ENCODE peak calls at places on chromosomes 4 and X, in five cellular contexts. One of them, this sample, is unnamed.

GRCh38 chr4:85979276-85979675 is 380.6 kb downstream of the MAPK10 start:
- DNase-seq in trophoblast cell: no peak
- DNase-seq in H9: no peak
- DNase-seq in mesenchymal stem cell: no peak
- DNase-seq in H1: no peak
- DNase-seq in this sample: no peak

GRCh38 chr4:48472794-48473193 is 10.3 kb upstream of the SLC10A4 start:
- DNase-seq in trophoblast cell: no peak
- DNase-seq in mesenchymal stem cell: no peak
- DNase-seq in H9: no peak
- DNase-seq in H1: no peak
- DNase-seq in this sample: no peak

GRCh38 chr4:158914178-158914577 is 145.4 kb downstream of the FNIP2 start:
- DNase-seq in mesenchymal stem cell: peak; percentile 60
- DNase-seq in H1: no peak
- DNase-seq in trophoblast cell: peak; percentile 78
- DNase-seq in H9: no peak
- DNase-seq in this sample: no peak

GRCh38 chr4:141807073-141807472 is 170.7 kb downstream of the IL15 start:
- DNase-seq in trophoblast cell: no peak
- DNase-seq in H9: no peak
- DNase-seq in H1: no peak
- DNase-seq in mesenchymal stem cell: peak; percentile 18
- DNase-seq in this sample: no peak

GRCh38 chr4:28010543-28011235 is 1150.0 kb downstream of the STIM2 start:
- DNase-seq in H9: no peak
- DNase-seq in trophoblast cell: peak; percentile 4
- DNase-seq in mesenchymal stem cell: no peak
- DNase-seq in H1: no peak
- DNase-seq in this sample: no peak

GRCh38 chr4:47669946-47670345 is 167.9 kb downstream of the CORIN start:
- DNase-seq in trophoblast cell: no peak
- DNase-seq in mesenchymal stem cell: no peak
- DNase-seq in H1: no peak
- DNase-seq in H9: no peak
- DNase-seq in this sample: no peak

GRCh38 chr4:92307886-92308285 is 4.1 kb downstream of the GRID2 start:
- DNase-seq in H1: no peak
- DNase-seq in mesenchymal stem cell: no peak
- DNase-seq in trophoblast cell: no peak
- DNase-seq in H9: no peak
- DNase-seq in this sample: no peak

GRCh38 chrX:106415276-106415895 is 196.4 kb upstream of the RADX start:
- DNase-seq in H9: no peak
- DNase-seq in H1: no peak
- DNase-seq in trophoblast cell: peak; percentile 56
- DNase-seq in mesenchymal stem cell: peak; percentile 3
- DNase-seq in this sample: peak; percentile 14

GRCh38 chr4:1329408-1330371 is 17.3 kb upstream of the UVSSA start:
- DNase-seq in H1: no peak
- DNase-seq in H9: no peak
- DNase-seq in trophoblast cell: peak; percentile 98
- DNase-seq in mesenchymal stem cell: no peak
- DNase-seq in this sample: no peak

GRCh38 chr4:80412322-80412721 is 76.8 kb downstream of the CFAP299 start:
- DNase-seq in mesenchymal stem cell: no peak
- DNase-seq in trophoblast cell: no peak
- DNase-seq in H1: no peak
- DNase-seq in H9: no peak
- DNase-seq in this sample: no peak

GRCh38 chrX:35590210-35590609 is 207.9 kb upstream of the MAGEB16 start:
- DNase-seq in mesenchymal stem cell: no peak
- DNase-seq in H9: no peak
- DNase-seq in H1: no peak
- DNase-seq in trophoblast cell: no peak
- DNase-seq in this sample: no peak

GRCh38 chrX:111543212-111543762 is 31.8 kb downstream of the SERTM2 start:
- DNase-seq in trophoblast cell: no peak
- DNase-seq in H1: no peak
- DNase-seq in mesenchymal stem cell: no peak
- DNase-seq in H9: peak; percentile 46
- DNase-seq in this sample: no peak

GRCh38 chrX:148448686-148449085 is 51.7 kb upstream of the AFF2 start:
- DNase-seq in mesenchymal stem cell: no peak
- DNase-seq in H1: no peak
- DNase-seq in H9: no peak
- DNase-seq in trophoblast cell: no peak
- DNase-seq in this sample: no peak

GRCh38 chr4:44760142-44760898 is 34.0 kb upstream of the GNPDA2 start:
- DNase-seq in mesenchymal stem cell: peak; percentile 62
- DNase-seq in H1: no peak
- DNase-seq in trophoblast cell: peak; percentile 76
- DNase-seq in H9: no peak
- DNase-seq in this sample: peak; percentile 38

GRCh38 chr4:182855877-182856276 is 61.3 kb downstream of the DCTD start:
- DNase-seq in trophoblast cell: no peak
- DNase-seq in H9: no peak
- DNase-seq in H1: no peak
- DNase-seq in mesenchymal stem cell: no peak
- DNase-seq in this sample: no peak

GRCh38 chrX:68500105-68500504 is 1.3 kb downstream of the YIPF6 start:
- DNase-seq in H9: no peak
- DNase-seq in H1: no peak
- DNase-seq in mesenchymal stem cell: no peak
- DNase-seq in trophoblast cell: no peak
- DNase-seq in this sample: no peak

GRCh38 chr4:64781737-64782326 is 372.6 kb upstream of the TECRL start:
- DNase-seq in H9: no peak
- DNase-seq in trophoblast cell: peak; percentile 37
- DNase-seq in H1: no peak
- DNase-seq in mesenchymal stem cell: peak; percentile 42
- DNase-seq in this sample: peak; percentile 30

GRCh38 chrX:22134681-22135080 is 102.6 kb downstream of the PHEX start:
- DNase-seq in H9: no peak
- DNase-seq in mesenchymal stem cell: peak; percentile 72
- DNase-seq in trophoblast cell: peak; percentile 97
- DNase-seq in H1: no peak
- DNase-seq in this sample: no peak

GRCh38 chrX:15908891-15909290 is 54.3 kb upstream of the AP1S2 start:
- DNase-seq in mesenchymal stem cell: no peak
- DNase-seq in H9: no peak
- DNase-seq in H1: no peak
- DNase-seq in trophoblast cell: no peak
- DNase-seq in this sample: no peak

GRCh38 chr4:170090667-170091052 is 904 bp upstream of the AADAT start:
- DNase-seq in H9: no peak
- DNase-seq in trophoblast cell: no peak
- DNase-seq in H1: no peak
- DNase-seq in mesenchymal stem cell: peak; percentile 26
- DNase-seq in this sample: no peak

GRCh38 chr4:100895572-100896197 is 377.9 kb upstream of the EMCN start:
- DNase-seq in H9: no peak
- DNase-seq in mesenchymal stem cell: peak; percentile 18
- DNase-seq in trophoblast cell: no peak
- DNase-seq in H1: no peak
- DNase-seq in this sample: no peak

GRCh38 chr4:24594887-24595286 is 10.5 kb upstream of the DHX15 start:
- DNase-seq in trophoblast cell: peak; percentile 22
- DNase-seq in H1: no peak
- DNase-seq in mesenchymal stem cell: no peak
- DNase-seq in H9: no peak
- DNase-seq in this sample: no peak

GRCh38 chr4:135240796-135241195 is 1039.2 kb upstream of the PABPC4L start:
- DNase-seq in mesenchymal stem cell: no peak
- DNase-seq in trophoblast cell: peak; percentile 12
- DNase-seq in H9: no peak
- DNase-seq in H1: no peak
- DNase-seq in this sample: no peak

GRCh38 chr4:110361921-110362320 is 114.0 kb upstream of the ENPEP start:
- DNase-seq in trophoblast cell: no peak
- DNase-seq in mesenchymal stem cell: peak; percentile 88
- DNase-seq in H9: no peak
- DNase-seq in H1: no peak
- DNase-seq in this sample: no peak

GRCh38 chr4:175071123-175071522 is 153.0 kb downstream of the ADAM29 start:
- DNase-seq in trophoblast cell: peak; percentile 52
- DNase-seq in H1: no peak
- DNase-seq in mesenchymal stem cell: no peak
- DNase-seq in H9: no peak
- DNase-seq in this sample: no peak

GRCh38 chr4:71941001-71941400 is 90.8 kb upstream of the NPFFR2 start:
- DNase-seq in H1: no peak
- DNase-seq in H9: peak; percentile 55
- DNase-seq in mesenchymal stem cell: peak; percentile 7
- DNase-seq in trophoblast cell: peak; percentile 57
- DNase-seq in this sample: no peak

GRCh38 chr4:23091674-23092073 is 398.9 kb downstream of the GBA3 start:
- DNase-seq in H9: no peak
- DNase-seq in trophoblast cell: no peak
- DNase-seq in H1: no peak
- DNase-seq in mesenchymal stem cell: no peak
- DNase-seq in this sample: no peak

GRCh38 chr4:48902266-48902665 is 4.3 kb downstream of the OCIAD2 start:
- DNase-seq in H1: no peak
- DNase-seq in H9: no peak
- DNase-seq in trophoblast cell: peak; percentile 88
- DNase-seq in mesenchymal stem cell: peak; percentile 35
- DNase-seq in this sample: no peak

GRCh38 chrX:32408389-32408788 is 803.0 kb downstream of the DMD start:
- DNase-seq in H9: no peak
- DNase-seq in trophoblast cell: no peak
- DNase-seq in H1: no peak
- DNase-seq in mesenchymal stem cell: peak; percentile 16
- DNase-seq in this sample: no peak

GRCh38 chr4:97374526-97374925 is 768.8 kb downstream of the STPG2 start:
- DNase-seq in H1: no peak
- DNase-seq in trophoblast cell: no peak
- DNase-seq in mesenchymal stem cell: no peak
- DNase-seq in H9: no peak
- DNase-seq in this sample: no peak

GRCh38 chrX:55486736-55487135 is 2.9 kb downstream of the USP51 start:
- DNase-seq in trophoblast cell: no peak
- DNase-seq in H1: no peak
- DNase-seq in mesenchymal stem cell: no peak
- DNase-seq in H9: no peak
- DNase-seq in this sample: no peak

GRCh38 chrX:122389005-122389404 is 795.1 kb upstream of the GRIA3 start:
- DNase-seq in H1: no peak
- DNase-seq in H9: no peak
- DNase-seq in trophoblast cell: no peak
- DNase-seq in mesenchymal stem cell: no peak
- DNase-seq in this sample: no peak

GRCh38 chrX:8484360-8484759 is 19.7 kb downstream of the VCX3B start:
- DNase-seq in trophoblast cell: peak; percentile 86
- DNase-seq in H9: no peak
- DNase-seq in H1: no peak
- DNase-seq in mesenchymal stem cell: no peak
- DNase-seq in this sample: no peak
- H2AFZ ChIP-seq in trophoblast cell: no peak overlapping the region
- H2AFZ ChIP-seq in H9: no peak overlapping the region
- H2AFZ ChIP-seq in H1: no peak overlapping the region
- H2AFZ ChIP-seq in mesenchymal stem cell: no peak overlapping the region
- H2AFZ ChIP-seq in this sample: no peak overlapping the region

GRCh38 chr4:123042095-123042494 is 119.7 kb upstream of the NUDT6 start:
- DNase-seq in trophoblast cell: no peak
- DNase-seq in H9: no peak
- DNase-seq in H1: no peak
- DNase-seq in mesenchymal stem cell: no peak
- DNase-seq in this sample: no peak

GRCh38 chr4:123043013-123043412 is 120.6 kb upstream of the NUDT6 start:
- DNase-seq in trophoblast cell: peak; percentile 4
- DNase-seq in H1: no peak
- DNase-seq in mesenchymal stem cell: peak; percentile 18
- DNase-seq in H9: no peak
- DNase-seq in this sample: no peak

GRCh38 chr4:123046096-123046495 is 123.7 kb upstream of the NUDT6 start:
- DNase-seq in trophoblast cell: no peak
- DNase-seq in H1: no peak
- DNase-seq in mesenchymal stem cell: no peak
- DNase-seq in H9: no peak
- DNase-seq in this sample: no peak

GRCh38 chr4:123043793-123044425 is 121.5 kb upstream of the NUDT6 start:
- DNase-seq in mesenchymal stem cell: no peak
- DNase-seq in H9: no peak
- DNase-seq in H1: no peak
- DNase-seq in trophoblast cell: no peak
- DNase-seq in this sample: no peak
- H2BK12ac ChIP-seq in mesenchymal stem cell: no peak overlapping the region
- H2BK12ac ChIP-seq in H9: no peak overlapping the region
- H2BK12ac ChIP-seq in H1: no peak overlapping the region
- H2BK12ac ChIP-seq in trophoblast cell: no peak overlapping the region
- H2BK12ac ChIP-seq in this sample: no peak overlapping the region

GRCh38 chrX:43813898-43814297 is 68.4 kb downstream of the MAOB start:
- DNase-seq in H9: peak; percentile 35
- DNase-seq in mesenchymal stem cell: no peak
- DNase-seq in trophoblast cell: peak; percentile 25
- DNase-seq in H1: peak; percentile 45
- DNase-seq in this sample: peak; percentile 6

GRCh38 chrX:43813319-43813718 is 68.9 kb downstream of the MAOB start:
- DNase-seq in mesenchymal stem cell: no peak
- DNase-seq in trophoblast cell: no peak
- DNase-seq in H1: no peak
- DNase-seq in H9: no peak
- DNase-seq in this sample: no peak

GRCh38 chrX:43809463-43809862 is 72.8 kb downstream of the MAOB start:
- DNase-seq in trophoblast cell: peak; percentile 28
- DNase-seq in H9: no peak
- DNase-seq in H1: no peak
- DNase-seq in mesenchymal stem cell: no peak
- DNase-seq in this sample: no peak

GRCh38 chrX:43817454-43817853 is 64.8 kb downstream of the MAOB start:
- DNase-seq in mesenchymal stem cell: no peak
- DNase-seq in H9: no peak
- DNase-seq in H1: no peak
- DNase-seq in trophoblast cell: no peak
- DNase-seq in this sample: no peak

GRCh38 chrX:43815209-43815608 is 67.0 kb downstream of the MAOB start:
- DNase-seq in mesenchymal stem cell: no peak
- DNase-seq in H1: no peak
- DNase-seq in trophoblast cell: no peak
- DNase-seq in H9: no peak
- DNase-seq in this sample: no peak
- H2AFZ ChIP-seq in mesenchymal stem cell: no peak overlapping the region
- H2AFZ ChIP-seq in H1: no peak overlapping the region
- H2AFZ ChIP-seq in trophoblast cell: no peak overlapping the region
- H2AFZ ChIP-seq in H9: no peak overlapping the region
- H2AFZ ChIP-seq in this sample: no peak overlapping the region

DNA sequence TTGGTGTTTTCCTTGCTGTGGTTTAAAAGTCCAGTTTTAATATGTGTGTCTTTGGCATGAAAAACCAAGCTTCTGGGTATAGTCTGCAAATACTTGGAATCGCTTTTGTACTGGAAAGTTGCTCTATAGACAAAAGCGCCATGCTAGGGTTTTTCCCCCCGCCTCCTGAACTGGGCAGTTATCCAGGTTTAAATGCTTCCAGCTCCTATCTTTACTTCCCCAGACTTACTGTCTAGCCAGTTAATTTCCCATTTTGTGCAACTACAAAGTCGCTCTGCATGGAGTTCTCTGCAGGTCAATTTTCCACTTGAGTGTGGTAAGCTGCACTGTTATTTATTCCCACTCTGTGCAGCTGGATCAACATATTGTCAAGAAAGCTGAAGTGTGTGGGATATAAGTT is 2.7 kb downstream of the RASL11B start:
- DNase-seq in H1: no peak
- DNase-seq in trophoblast cell: no peak
- DNase-seq in mesenchymal stem cell: no peak
- DNase-seq in H9: no peak
- DNase-seq in this sample: no peak
- H2BK12ac ChIP-seq in H1: no peak overlapping the region
- H2BK12ac ChIP-seq in trophoblast cell: no peak overlapping the region
- H2BK12ac ChIP-seq in mesenchymal stem cell: no peak overlapping the region
- H2BK12ac ChIP-seq in H9: no peak overlapping the region
- H2BK12ac ChIP-seq in this sample: no peak overlapping the region

This sample was measured in neuronal stem cell.